ENCODE peak calls at places on chromosomes 4 and X, in five cellular contexts. One of them, this sample, is unnamed.

GRCh38 chrX:71909956-71910355 is 689 bp upstream of the NHSL2 start:
- DNase-seq in iris pigment epithelial cell: no peak
- DNase-seq in astrocyte of the cerebellum: no peak
- DNase-seq in H54: no peak
- DNase-seq in NCI-H187: no peak
- DNase-seq in this sample: no peak

GRCh38 chr4:156294577-156294976 is 340.9 kb upstream of the CTSO start:
- DNase-seq in H54: peak; percentile 12
- DNase-seq in NCI-H187: no peak
- DNase-seq in astrocyte of the cerebellum: peak; percentile 61
- DNase-seq in iris pigment epithelial cell: peak; percentile 97
- DNase-seq in this sample: peak; percentile 33

GRCh38 chr4:90127223-90127705 is at the start of gene CCSER1:
- DNase-seq in astrocyte of the cerebellum: peak; percentile 31
- DNase-seq in iris pigment epithelial cell: peak; percentile 54
- DNase-seq in NCI-H187: peak; percentile 68
- DNase-seq in H54: no peak
- DNase-seq in this sample: peak; percentile 93

GRCh38 chrX:31962256-31962655 is 890.4 kb upstream of the FTHL17 start:
- DNase-seq in NCI-H187: no peak
- DNase-seq in astrocyte of the cerebellum: no peak
- DNase-seq in H54: no peak
- DNase-seq in iris pigment epithelial cell: no peak
- DNase-seq in this sample: no peak

GRCh38 chrX:153735274-153735673 is 10.6 kb downstream of the ABCD1 start:
- DNase-seq in NCI-H187: no peak
- DNase-seq in iris pigment epithelial cell: peak; percentile 9
- DNase-seq in H54: no peak
- DNase-seq in astrocyte of the cerebellum: no peak
- DNase-seq in this sample: no peak

GRCh38 chr4:41541697-41542096 is 3.7 kb downstream of the LIMCH1 start:
- DNase-seq in NCI-H187: no peak
- DNase-seq in astrocyte of the cerebellum: no peak
- DNase-seq in iris pigment epithelial cell: peak; percentile 61
- DNase-seq in H54: no peak
- DNase-seq in this sample: no peak

GRCh38 chr4:153483432-153484418 is 17.6 kb downstream of the TMEM131L start:
- DNase-seq in H54: no peak
- DNase-seq in astrocyte of the cerebellum: no peak
- DNase-seq in iris pigment epithelial cell: peak; percentile 54
- DNase-seq in NCI-H187: no peak
- DNase-seq in this sample: peak; percentile 51

GRCh38 chr4:68831642-68832041 is 15.8 kb downstream of the UGT2B10 start:
- DNase-seq in iris pigment epithelial cell: no peak
- DNase-seq in NCI-H187: no peak
- DNase-seq in astrocyte of the cerebellum: no peak
- DNase-seq in H54: no peak
- DNase-seq in this sample: no peak

GRCh38 chr4:82799006-82799881 is 648 bp upstream of the SCD5 start:
- DNase-seq in NCI-H187: peak; percentile 38
- DNase-seq in iris pigment epithelial cell: no peak
- DNase-seq in H54: no peak
- DNase-seq in astrocyte of the cerebellum: no peak
- DNase-seq in this sample: peak; percentile 57

GRCh38 chrX:136147966-136148365 is 633 bp downstream of the FHL1 start:
- DNase-seq in H54: no peak
- DNase-seq in iris pigment epithelial cell: no peak
- DNase-seq in astrocyte of the cerebellum: no peak
- DNase-seq in NCI-H187: no peak
- DNase-seq in this sample: peak; percentile 45

GRCh38 chrX:20060961-20061868 is 55.5 kb downstream of the MAP7D2 start:
- DNase-seq in iris pigment epithelial cell: no peak
- DNase-seq in H54: no peak
- DNase-seq in astrocyte of the cerebellum: no peak
- DNase-seq in NCI-H187: peak; percentile 20
- DNase-seq in this sample: peak; percentile 72

GRCh38 chrX:119468930-119469635 is 839 bp downstream of the SLC25A5 start:
- DNase-seq in NCI-H187: peak; percentile 61
- DNase-seq in iris pigment epithelial cell: peak; percentile 75
- DNase-seq in astrocyte of the cerebellum: peak; percentile 20
- DNase-seq in H54: peak; percentile 51
- DNase-seq in this sample: peak; percentile 89

GRCh38 chr4:40331937-40332336 is 3.2 kb upstream of the CHRNA9 start:
- DNase-seq in iris pigment epithelial cell: no peak
- DNase-seq in H54: no peak
- DNase-seq in NCI-H187: no peak
- DNase-seq in astrocyte of the cerebellum: no peak
- DNase-seq in this sample: no peak

GRCh38 chrX:37684918-37685317 is 673 bp upstream of the XK start:
- DNase-seq in NCI-H187: no peak
- DNase-seq in iris pigment epithelial cell: no peak
- DNase-seq in astrocyte of the cerebellum: no peak
- DNase-seq in H54: no peak
- DNase-seq in this sample: peak; percentile 46

GRCh38 chr4:26342328-26343040 is 21.7 kb downstream of the RBPJ start:
- DNase-seq in H54: no peak
- DNase-seq in astrocyte of the cerebellum: peak; percentile 81
- DNase-seq in iris pigment epithelial cell: peak; percentile 93
- DNase-seq in NCI-H187: no peak
- DNase-seq in this sample: peak; percentile 24

GRCh38 chr4:72326692-72327632 is 242.1 kb downstream of the ADAMTS3 start:
- DNase-seq in iris pigment epithelial cell: peak; percentile 52
- DNase-seq in NCI-H187: no peak
- DNase-seq in H54: no peak
- DNase-seq in astrocyte of the cerebellum: peak; percentile 20
- DNase-seq in this sample: peak; percentile 28

GRCh38 chrX:37776283-37776986 is 3.4 kb upstream of the CYBB start:
- DNase-seq in iris pigment epithelial cell: no peak
- DNase-seq in astrocyte of the cerebellum: no peak
- DNase-seq in H54: no peak
- DNase-seq in NCI-H187: no peak
- DNase-seq in this sample: no peak

GRCh38 chrX:145817666-145818521 is at the start of gene SLITRK2:
- DNase-seq in iris pigment epithelial cell: no peak
- DNase-seq in astrocyte of the cerebellum: no peak
- DNase-seq in NCI-H187: no peak
- DNase-seq in H54: no peak
- DNase-seq in this sample: no peak

GRCh38 chrX:79524642-79525041 is 157.5 kb upstream of the ITM2A start:
- DNase-seq in NCI-H187: no peak
- DNase-seq in astrocyte of the cerebellum: no peak
- DNase-seq in iris pigment epithelial cell: peak; percentile 4
- DNase-seq in H54: no peak
- DNase-seq in this sample: no peak

GRCh38 chrX:116198810-116199209 is 28.3 kb downstream of the AGTR2 start:
- DNase-seq in H54: no peak
- DNase-seq in NCI-H187: no peak
- DNase-seq in astrocyte of the cerebellum: no peak
- DNase-seq in iris pigment epithelial cell: no peak
- DNase-seq in this sample: no peak

GRCh38 chr4:123599920-123600394 is 203.4 kb downstream of the SPRY1 start:
- DNase-seq in NCI-H187: no peak
- DNase-seq in astrocyte of the cerebellum: peak; percentile 24
- DNase-seq in iris pigment epithelial cell: peak; percentile 76
- DNase-seq in H54: no peak
- DNase-seq in this sample: peak; percentile 80

GRCh38 chrX:784829-785228 is 154.2 kb downstream of the SHOX start:
- DNase-seq in iris pigment epithelial cell: no peak
- DNase-seq in astrocyte of the cerebellum: no peak
- DNase-seq in NCI-H187: no peak
- DNase-seq in H54: no peak
- DNase-seq in this sample: no peak

GRCh38 chrX:110407910-110408545 is 49.4 kb downstream of the RTL9 start:
- DNase-seq in astrocyte of the cerebellum: no peak
- DNase-seq in NCI-H187: peak; percentile 2
- DNase-seq in iris pigment epithelial cell: peak; percentile 56
- DNase-seq in H54: no peak
- DNase-seq in this sample: peak; percentile 74

GRCh38 chr4:48033825-48034413 is 17.3 kb downstream of the NIPAL1 start:
- DNase-seq in iris pigment epithelial cell: peak; percentile 49
- DNase-seq in H54: no peak
- DNase-seq in NCI-H187: no peak
- DNase-seq in astrocyte of the cerebellum: no peak
- DNase-seq in this sample: peak; percentile 62

GRCh38 chr4:46425775-46426400 is 36.0 kb upstream of the GABRA2 start:
- DNase-seq in astrocyte of the cerebellum: no peak
- DNase-seq in iris pigment epithelial cell: peak; percentile 58
- DNase-seq in NCI-H187: no peak
- DNase-seq in H54: no peak
- DNase-seq in this sample: no peak

GRCh38 chrX:82676386-82676785 is 831.7 kb upstream of the POU3F4 start:
- DNase-seq in astrocyte of the cerebellum: no peak
- DNase-seq in NCI-H187: no peak
- DNase-seq in H54: no peak
- DNase-seq in iris pigment epithelial cell: peak; percentile 7
- DNase-seq in this sample: peak; percentile 12

GRCh38 chr4:93359609-93360008 is 468.9 kb upstream of the ATOH1 start:
- DNase-seq in iris pigment epithelial cell: no peak
- DNase-seq in astrocyte of the cerebellum: no peak
- DNase-seq in NCI-H187: no peak
- DNase-seq in H54: no peak
- DNase-seq in this sample: peak; percentile 46

GRCh38 chr4:185134176-185134869 is 8.7 kb upstream of the SLC25A4 start:
- DNase-seq in iris pigment epithelial cell: peak; percentile 58
- DNase-seq in H54: peak; percentile 49
- DNase-seq in astrocyte of the cerebellum: peak; percentile 40
- DNase-seq in NCI-H187: no peak
- DNase-seq in this sample: peak; percentile 40

GRCh38 chrX:68710870-68711576 is 63.6 kb downstream of the STARD8 start:
- DNase-seq in H54: peak; percentile 52
- DNase-seq in NCI-H187: no peak
- DNase-seq in astrocyte of the cerebellum: peak; percentile 32
- DNase-seq in iris pigment epithelial cell: peak; percentile 41
- DNase-seq in this sample: peak; percentile 31

GRCh38 chrX:9566150-9566621 is 101.3 kb downstream of the TBL1X start:
- DNase-seq in iris pigment epithelial cell: peak; percentile 89
- DNase-seq in NCI-H187: no peak
- DNase-seq in H54: peak; percentile 5
- DNase-seq in astrocyte of the cerebellum: peak; percentile 88
- DNase-seq in this sample: peak; percentile 61

GRCh38 chr4:107120661-107121060 is 84.5 kb upstream of the DKK2 start:
- DNase-seq in iris pigment epithelial cell: peak; percentile 36
- DNase-seq in astrocyte of the cerebellum: no peak
- DNase-seq in H54: no peak
- DNase-seq in NCI-H187: no peak
- DNase-seq in this sample: peak; percentile 4

GRCh38 chr4:65917486-65917885 is 247.2 kb upstream of the EPHA5 start:
- DNase-seq in iris pigment epithelial cell: peak; percentile 46
- DNase-seq in NCI-H187: no peak
- DNase-seq in astrocyte of the cerebellum: no peak
- DNase-seq in H54: no peak
- DNase-seq in this sample: no peak

GRCh38 chr4:13541176-13541604 is 3.1 kb downstream of the NKX3-2 start:
- DNase-seq in iris pigment epithelial cell: no peak
- DNase-seq in H54: no peak
- DNase-seq in astrocyte of the cerebellum: no peak
- DNase-seq in NCI-H187: no peak
- DNase-seq in this sample: no peak

GRCh38 chrX:40130207-40130606 is 32.4 kb upstream of the BCOR start:
- DNase-seq in NCI-H187: no peak
- DNase-seq in H54: peak; percentile 35
- DNase-seq in astrocyte of the cerebellum: peak; percentile 20
- DNase-seq in iris pigment epithelial cell: peak; percentile 78
- DNase-seq in this sample: no peak

GRCh38 chr4:165207016-165207430 is 338 bp upstream of the KLHL2 start:
- DNase-seq in astrocyte of the cerebellum: no peak
- DNase-seq in iris pigment epithelial cell: no peak
- DNase-seq in NCI-H187: peak; percentile 17
- DNase-seq in H54: no peak
- DNase-seq in this sample: peak; percentile 69